ENCODE peak calls at places on chromosome 16, in nine cellular contexts. One of them, this sample, is unnamed.

GRCh38 chr16:1506494-1507213 is 13.5 kb downstream of the TELO2 start:
- DNase-seq in A549: no peak
- DNase-seq in iris pigment epithelial cell: no peak
- DNase-seq in upper lobe of right lung: no peak
- DNase-seq in fibroblast of villous mesenchyme: no peak
- DNase-seq in CMK: no peak
- DNase-seq in epithelial cell of esophagus: no peak
- DNase-seq in activated T-cell treated with anti-CD3 and anti-CD28 coated beads, Interleukin-2, amount 50 U/mL, for 1 hour: no peak
- DNase-seq in AG08395: no peak
- DNase-seq in this sample: no peak

GRCh38 chr16:88810868-88811599 is 694 bp downstream of the APRT start:
- DNase-seq in upper lobe of right lung: peak; percentile 92
- DNase-seq in AG08395: peak; percentile 78
- DNase-seq in A549: peak; percentile 41
- DNase-seq in epithelial cell of esophagus: peak; percentile 80
- DNase-seq in activated T-cell treated with anti-CD3 and anti-CD28 coated beads, Interleukin-2, amount 50 U/mL, for 1 hour: no peak
- DNase-seq in iris pigment epithelial cell: peak; percentile 80
- DNase-seq in CMK: peak; percentile 79
- DNase-seq in fibroblast of villous mesenchyme: peak; percentile 74
- DNase-seq in this sample: peak; percentile 90

GRCh38 chr16:558298-559020 is 1.7 kb upstream of the PRR35 start:
- DNase-seq in epithelial cell of esophagus: no peak
- DNase-seq in activated T-cell treated with anti-CD3 and anti-CD28 coated beads, Interleukin-2, amount 50 U/mL, for 1 hour: no peak
- DNase-seq in A549: no peak
- DNase-seq in CMK: no peak
- DNase-seq in fibroblast of villous mesenchyme: no peak
- DNase-seq in iris pigment epithelial cell: no peak
- DNase-seq in AG08395: no peak
- DNase-seq in upper lobe of right lung: no peak
- DNase-seq in this sample: no peak

GRCh38 chr16:10833271-10833670 is 14.7 kb upstream of the TVP23A start:
- DNase-seq in epithelial cell of esophagus: no peak
- DNase-seq in activated T-cell treated with anti-CD3 and anti-CD28 coated beads, Interleukin-2, amount 50 U/mL, for 1 hour: no peak
- DNase-seq in AG08395: no peak
- DNase-seq in fibroblast of villous mesenchyme: no peak
- DNase-seq in upper lobe of right lung: peak; percentile 19
- DNase-seq in A549: no peak
- DNase-seq in iris pigment epithelial cell: no peak
- DNase-seq in CMK: no peak
- DNase-seq in this sample: no peak

GRCh38 chr16:84294196-84295142 is at the start of gene WFDC1:
- DNase-seq in activated T-cell treated with anti-CD3 and anti-CD28 coated beads, Interleukin-2, amount 50 U/mL, for 1 hour: no peak
- DNase-seq in A549: no peak
- DNase-seq in fibroblast of villous mesenchyme: no peak
- DNase-seq in iris pigment epithelial cell: no peak
- DNase-seq in upper lobe of right lung: peak; percentile 72
- DNase-seq in AG08395: peak; percentile 59
- DNase-seq in epithelial cell of esophagus: no peak
- DNase-seq in CMK: no peak
- DNase-seq in this sample: no peak

GRCh38 chr16:57743886-57744645 is 8.5 kb downstream of the KATNB1 start:
- DNase-seq in AG08395: no peak
- DNase-seq in fibroblast of villous mesenchyme: no peak
- DNase-seq in upper lobe of right lung: no peak
- DNase-seq in A549: no peak
- DNase-seq in iris pigment epithelial cell: no peak
- DNase-seq in epithelial cell of esophagus: no peak
- DNase-seq in CMK: no peak
- DNase-seq in activated T-cell treated with anti-CD3 and anti-CD28 coated beads, Interleukin-2, amount 50 U/mL, for 1 hour: no peak
- DNase-seq in this sample: no peak

GRCh38 chr16:89801800-89802199 is 14.6 kb downstream of the FANCA start:
- DNase-seq in iris pigment epithelial cell: peak; percentile 38
- DNase-seq in epithelial cell of esophagus: no peak
- DNase-seq in upper lobe of right lung: no peak
- DNase-seq in activated T-cell treated with anti-CD3 and anti-CD28 coated beads, Interleukin-2, amount 50 U/mL, for 1 hour: no peak
- DNase-seq in AG08395: no peak
- DNase-seq in A549: no peak
- DNase-seq in fibroblast of villous mesenchyme: peak; percentile 31
- DNase-seq in CMK: no peak
- DNase-seq in this sample: no peak

GRCh38 chr16:4315185-4316102 is at the start of gene GLIS2:
- DNase-seq in CMK: no peak
- DNase-seq in A549: peak; percentile 78
- DNase-seq in epithelial cell of esophagus: peak; percentile 49
- DNase-seq in upper lobe of right lung: peak; percentile 92
- DNase-seq in fibroblast of villous mesenchyme: peak; percentile 91
- DNase-seq in iris pigment epithelial cell: peak; percentile 80
- DNase-seq in activated T-cell treated with anti-CD3 and anti-CD28 coated beads, Interleukin-2, amount 50 U/mL, for 1 hour: peak; percentile 44
- DNase-seq in AG08395: peak; percentile 90
- DNase-seq in this sample: no peak

GRCh38 chr16:70805380-70805779 is 4.4 kb upstream of the VAC14 start:
- DNase-seq in fibroblast of villous mesenchyme: no peak
- DNase-seq in CMK: no peak
- DNase-seq in AG08395: no peak
- DNase-seq in A549: no peak
- DNase-seq in activated T-cell treated with anti-CD3 and anti-CD28 coated beads, Interleukin-2, amount 50 U/mL, for 1 hour: no peak
- DNase-seq in iris pigment epithelial cell: no peak
- DNase-seq in epithelial cell of esophagus: peak; percentile 26
- DNase-seq in upper lobe of right lung: no peak
- DNase-seq in this sample: no peak

GRCh38 chr16:67000384-67001158 is 12.2 kb downstream of the CES4A start:
- DNase-seq in activated T-cell treated with anti-CD3 and anti-CD28 coated beads, Interleukin-2, amount 50 U/mL, for 1 hour: peak; percentile 72
- DNase-seq in epithelial cell of esophagus: peak; percentile 40
- DNase-seq in upper lobe of right lung: peak; percentile 91
- DNase-seq in A549: peak; percentile 58
- DNase-seq in fibroblast of villous mesenchyme: no peak
- DNase-seq in AG08395: peak; percentile 72
- DNase-seq in iris pigment epithelial cell: peak; percentile 41
- DNase-seq in CMK: peak; percentile 20
- DNase-seq in this sample: peak; percentile 61

GRCh38 chr16:13036600-13036999 is 135.2 kb downstream of the SHISA9 start:
- DNase-seq in epithelial cell of esophagus: peak; percentile 51
- DNase-seq in A549: peak; percentile 18
- DNase-seq in CMK: peak; percentile 7
- DNase-seq in activated T-cell treated with anti-CD3 and anti-CD28 coated beads, Interleukin-2, amount 50 U/mL, for 1 hour: no peak
- DNase-seq in AG08395: peak; percentile 9
- DNase-seq in upper lobe of right lung: no peak
- DNase-seq in iris pigment epithelial cell: peak; percentile 35
- DNase-seq in fibroblast of villous mesenchyme: peak; percentile 34
- DNase-seq in this sample: no peak

GRCh38 chr16:89958068-89958467 is 9.5 kb downstream of the DEF8 start:
- DNase-seq in A549: peak; percentile 58
- DNase-seq in fibroblast of villous mesenchyme: peak; percentile 16
- DNase-seq in upper lobe of right lung: peak; percentile 79
- DNase-seq in CMK: no peak
- DNase-seq in AG08395: peak; percentile 50
- DNase-seq in iris pigment epithelial cell: peak; percentile 44
- DNase-seq in epithelial cell of esophagus: peak; percentile 17
- DNase-seq in activated T-cell treated with anti-CD3 and anti-CD28 coated beads, Interleukin-2, amount 50 U/mL, for 1 hour: no peak
- DNase-seq in this sample: no peak

GRCh38 chr16:48613061-48613957 is 3.3 kb upstream of the N4BP1 start:
- DNase-seq in epithelial cell of esophagus: peak; percentile 96
- DNase-seq in upper lobe of right lung: no peak
- DNase-seq in iris pigment epithelial cell: peak; percentile 69
- DNase-seq in CMK: no peak
- DNase-seq in fibroblast of villous mesenchyme: peak; percentile 94
- DNase-seq in AG08395: peak; percentile 46
- DNase-seq in activated T-cell treated with anti-CD3 and anti-CD28 coated beads, Interleukin-2, amount 50 U/mL, for 1 hour: peak; percentile 62
- DNase-seq in A549: no peak
- DNase-seq in this sample: no peak

GRCh38 chr16:84088695-84089395 is 27.9 kb downstream of the MBTPS1 start:
- DNase-seq in iris pigment epithelial cell: no peak
- DNase-seq in upper lobe of right lung: no peak
- DNase-seq in CMK: no peak
- DNase-seq in A549: no peak
- DNase-seq in AG08395: no peak
- DNase-seq in fibroblast of villous mesenchyme: no peak
- DNase-seq in activated T-cell treated with anti-CD3 and anti-CD28 coated beads, Interleukin-2, amount 50 U/mL, for 1 hour: peak; percentile 64
- DNase-seq in epithelial cell of esophagus: peak; percentile 16
- DNase-seq in this sample: no peak

GRCh38 chr16:17369441-17369951 is 101.3 kb downstream of the XYLT1 start:
- DNase-seq in A549: no peak
- DNase-seq in epithelial cell of esophagus: no peak
- DNase-seq in CMK: peak; percentile 80
- DNase-seq in iris pigment epithelial cell: no peak
- DNase-seq in AG08395: no peak
- DNase-seq in fibroblast of villous mesenchyme: no peak
- DNase-seq in activated T-cell treated with anti-CD3 and anti-CD28 coated beads, Interleukin-2, amount 50 U/mL, for 1 hour: peak; percentile 69
- DNase-seq in upper lobe of right lung: peak; percentile 72
- DNase-seq in this sample: peak; percentile 54

GRCh38 chr16:85392756-85393673 is 220.1 kb upstream of the GSE1 start:
- DNase-seq in AG08395: no peak
- DNase-seq in CMK: no peak
- DNase-seq in A549: no peak
- DNase-seq in activated T-cell treated with anti-CD3 and anti-CD28 coated beads, Interleukin-2, amount 50 U/mL, for 1 hour: peak; percentile 13
- DNase-seq in fibroblast of villous mesenchyme: no peak
- DNase-seq in epithelial cell of esophagus: no peak
- DNase-seq in upper lobe of right lung: peak; percentile 44
- DNase-seq in iris pigment epithelial cell: no peak
- DNase-seq in this sample: no peak

GRCh38 chr16:48820379-48820778 is 210.4 kb upstream of the N4BP1 start:
- DNase-seq in activated T-cell treated with anti-CD3 and anti-CD28 coated beads, Interleukin-2, amount 50 U/mL, for 1 hour: no peak
- DNase-seq in AG08395: no peak
- DNase-seq in iris pigment epithelial cell: no peak
- DNase-seq in A549: no peak
- DNase-seq in epithelial cell of esophagus: no peak
- DNase-seq in CMK: no peak
- DNase-seq in fibroblast of villous mesenchyme: no peak
- DNase-seq in upper lobe of right lung: no peak
- DNase-seq in this sample: no peak

GRCh38 chr16:74288065-74288464 is 8.5 kb upstream of the PSMD7 start:
- DNase-seq in epithelial cell of esophagus: no peak
- DNase-seq in AG08395: no peak
- DNase-seq in iris pigment epithelial cell: no peak
- DNase-seq in A549: no peak
- DNase-seq in fibroblast of villous mesenchyme: no peak
- DNase-seq in activated T-cell treated with anti-CD3 and anti-CD28 coated beads, Interleukin-2, amount 50 U/mL, for 1 hour: no peak
- DNase-seq in upper lobe of right lung: no peak
- DNase-seq in CMK: no peak
- DNase-seq in this sample: no peak

GRCh38 chr16:18800674-18801196 is 614 bp downstream of the ARL6IP1 start:
- DNase-seq in CMK: no peak
- DNase-seq in AG08395: peak; percentile 30
- DNase-seq in upper lobe of right lung: no peak
- DNase-seq in fibroblast of villous mesenchyme: peak; percentile 42
- DNase-seq in activated T-cell treated with anti-CD3 and anti-CD28 coated beads, Interleukin-2, amount 50 U/mL, for 1 hour: no peak
- DNase-seq in A549: no peak
- DNase-seq in epithelial cell of esophagus: peak; percentile 25
- DNase-seq in iris pigment epithelial cell: peak; percentile 38
- DNase-seq in this sample: no peak

GRCh38 chr16:55100100-55100499 is 169.4 kb downstream of the IRX5 start:
- DNase-seq in CMK: no peak
- DNase-seq in epithelial cell of esophagus: no peak
- DNase-seq in A549: no peak
- DNase-seq in fibroblast of villous mesenchyme: no peak
- DNase-seq in AG08395: no peak
- DNase-seq in upper lobe of right lung: peak; percentile 20
- DNase-seq in activated T-cell treated with anti-CD3 and anti-CD28 coated beads, Interleukin-2, amount 50 U/mL, for 1 hour: no peak
- DNase-seq in iris pigment epithelial cell: no peak
- DNase-seq in this sample: no peak

GRCh38 chr16:66843191-66843590 is 1.0 kb upstream of the CA7 start:
- DNase-seq in iris pigment epithelial cell: no peak
- DNase-seq in epithelial cell of esophagus: no peak
- DNase-seq in CMK: no peak
- DNase-seq in activated T-cell treated with anti-CD3 and anti-CD28 coated beads, Interleukin-2, amount 50 U/mL, for 1 hour: no peak
- DNase-seq in fibroblast of villous mesenchyme: no peak
- DNase-seq in A549: no peak
- DNase-seq in upper lobe of right lung: no peak
- DNase-seq in AG08395: no peak
- DNase-seq in this sample: no peak

GRCh38 chr16:865026-865425 is 64.5 kb upstream of the GNG13 start:
- DNase-seq in upper lobe of right lung: no peak
- DNase-seq in activated T-cell treated with anti-CD3 and anti-CD28 coated beads, Interleukin-2, amount 50 U/mL, for 1 hour: no peak
- DNase-seq in fibroblast of villous mesenchyme: peak; percentile 3
- DNase-seq in epithelial cell of esophagus: no peak
- DNase-seq in CMK: no peak
- DNase-seq in AG08395: no peak
- DNase-seq in A549: no peak
- DNase-seq in iris pigment epithelial cell: no peak
- DNase-seq in this sample: no peak

GRCh38 chr16:85396879-85397871 is 215.9 kb upstream of the GSE1 start:
- DNase-seq in CMK: no peak
- DNase-seq in upper lobe of right lung: peak; percentile 60
- DNase-seq in AG08395: no peak
- DNase-seq in fibroblast of villous mesenchyme: no peak
- DNase-seq in activated T-cell treated with anti-CD3 and anti-CD28 coated beads, Interleukin-2, amount 50 U/mL, for 1 hour: peak; percentile 14
- DNase-seq in epithelial cell of esophagus: peak; percentile 61
- DNase-seq in iris pigment epithelial cell: no peak
- DNase-seq in A549: no peak
- DNase-seq in this sample: no peak

GRCh38 chr16:19660432-19660831 is 57.6 kb downstream of the KNOP1 start:
- DNase-seq in CMK: no peak
- DNase-seq in fibroblast of villous mesenchyme: no peak
- DNase-seq in activated T-cell treated with anti-CD3 and anti-CD28 coated beads, Interleukin-2, amount 50 U/mL, for 1 hour: no peak
- DNase-seq in upper lobe of right lung: no peak
- DNase-seq in iris pigment epithelial cell: no peak
- DNase-seq in A549: no peak
- DNase-seq in AG08395: no peak
- DNase-seq in epithelial cell of esophagus: no peak
- DNase-seq in this sample: no peak

GRCh38 chr16:64951681-64952080 is 170.2 kb downstream of the CDH11 start:
- DNase-seq in activated T-cell treated with anti-CD3 and anti-CD28 coated beads, Interleukin-2, amount 50 U/mL, for 1 hour: no peak
- DNase-seq in CMK: no peak
- DNase-seq in epithelial cell of esophagus: no peak
- DNase-seq in upper lobe of right lung: no peak
- DNase-seq in A549: no peak
- DNase-seq in AG08395: no peak
- DNase-seq in iris pigment epithelial cell: no peak
- DNase-seq in fibroblast of villous mesenchyme: peak; percentile 61
- DNase-seq in this sample: no peak

GRCh38 chr16:77594798-77595625 is 127.3 kb upstream of the NUDT7 start:
- DNase-seq in CMK: no peak
- DNase-seq in fibroblast of villous mesenchyme: no peak
- DNase-seq in upper lobe of right lung: no peak
- DNase-seq in epithelial cell of esophagus: no peak
- DNase-seq in iris pigment epithelial cell: no peak
- DNase-seq in activated T-cell treated with anti-CD3 and anti-CD28 coated beads, Interleukin-2, amount 50 U/mL, for 1 hour: no peak
- DNase-seq in AG08395: no peak
- DNase-seq in A549: no peak
- DNase-seq in this sample: no peak

GRCh38 chr16:65118866-65119265 is 3.0 kb downstream of the CDH11 start:
- DNase-seq in iris pigment epithelial cell: no peak
- DNase-seq in fibroblast of villous mesenchyme: peak; percentile 34
- DNase-seq in A549: no peak
- DNase-seq in AG08395: no peak
- DNase-seq in activated T-cell treated with anti-CD3 and anti-CD28 coated beads, Interleukin-2, amount 50 U/mL, for 1 hour: no peak
- DNase-seq in CMK: no peak
- DNase-seq in epithelial cell of esophagus: no peak
- DNase-seq in upper lobe of right lung: no peak
- DNase-seq in this sample: no peak

GRCh38 chr16:71249399-71249798 is 18.9 kb upstream of the HYDIN start:
- DNase-seq in fibroblast of villous mesenchyme: no peak
- DNase-seq in activated T-cell treated with anti-CD3 and anti-CD28 coated beads, Interleukin-2, amount 50 U/mL, for 1 hour: no peak
- DNase-seq in iris pigment epithelial cell: no peak
- DNase-seq in AG08395: no peak
- DNase-seq in A549: no peak
- DNase-seq in upper lobe of right lung: no peak
- DNase-seq in epithelial cell of esophagus: no peak
- DNase-seq in CMK: no peak
- DNase-seq in this sample: no peak

GRCh38 chr16:81841709-81842108 is 62.6 kb downstream of the PLCG2 start:
- DNase-seq in fibroblast of villous mesenchyme: no peak
- DNase-seq in A549: no peak
- DNase-seq in iris pigment epithelial cell: no peak
- DNase-seq in epithelial cell of esophagus: no peak
- DNase-seq in AG08395: no peak
- DNase-seq in upper lobe of right lung: no peak
- DNase-seq in activated T-cell treated with anti-CD3 and anti-CD28 coated beads, Interleukin-2, amount 50 U/mL, for 1 hour: no peak
- DNase-seq in CMK: no peak
- DNase-seq in this sample: no peak

GRCh38 chr16:533391-534088 is 6.0 kb downstream of the CAPN15 start:
- DNase-seq in CMK: no peak
- DNase-seq in iris pigment epithelial cell: no peak
- DNase-seq in AG08395: no peak
- DNase-seq in activated T-cell treated with anti-CD3 and anti-CD28 coated beads, Interleukin-2, amount 50 U/mL, for 1 hour: no peak
- DNase-seq in upper lobe of right lung: no peak
- DNase-seq in A549: no peak
- DNase-seq in fibroblast of villous mesenchyme: no peak
- DNase-seq in epithelial cell of esophagus: peak; percentile 14
- DNase-seq in this sample: no peak

GRCh38 chr16:50152386-50152806 is 710 bp upstream of the TENT4B start:
- DNase-seq in CMK: no peak
- DNase-seq in iris pigment epithelial cell: peak; percentile 43
- DNase-seq in epithelial cell of esophagus: peak; percentile 44
- DNase-seq in activated T-cell treated with anti-CD3 and anti-CD28 coated beads, Interleukin-2, amount 50 U/mL, for 1 hour: peak; percentile 74
- DNase-seq in A549: no peak
- DNase-seq in fibroblast of villous mesenchyme: peak; percentile 47
- DNase-seq in upper lobe of right lung: no peak
- DNase-seq in AG08395: peak; percentile 41
- DNase-seq in this sample: peak; percentile 64

This sample was measured in C1 segment of cervical spinal cord.